ENCODE peak calls at places on chromosome 20, in four cellular contexts. One of them, this sample, is unnamed.
A peak's percentile ranks its signal among the peaks of the same experiment; 100 is the strongest.

GRCh38 chr20:38109657-38110524 is 55.2 kb downstream of the TGM2 start:
- DNase-seq in HFFc6: peak; percentile 96
- DNase-seq in AG09319: peak; percentile 98
- DNase-seq in WERI-Rb-1: no peak
- DNase-seq in this sample: peak; percentile 99

GRCh38 chr20:58102252-58102651 is 126.2 kb downstream of the ANKRD60 start:
- DNase-seq in HFFc6: peak; percentile 68
- DNase-seq in AG09319: no peak
- DNase-seq in WERI-Rb-1: no peak
- DNase-seq in this sample: peak; percentile 87

GRCh38 chr20:19453781-19454310 is 241.4 kb downstream of the SLC24A3 start:
- DNase-seq in HFFc6: no peak
- DNase-seq in AG09319: no peak
- DNase-seq in WERI-Rb-1: no peak
- DNase-seq in this sample: no peak

GRCh38 chr20:4592316-4593148 is 129.2 kb upstream of the PRND start:
- DNase-seq in HFFc6: peak; percentile 11
- DNase-seq in AG09319: no peak
- DNase-seq in WERI-Rb-1: peak; percentile 53
- DNase-seq in this sample: peak; percentile 33

GRCh38 chr20:50191566-50192363 is 1.1 kb downstream of the CEBPB start:
- DNase-seq in HFFc6: peak; percentile 24
- DNase-seq in AG09319: no peak
- DNase-seq in WERI-Rb-1: peak; percentile 51
- DNase-seq in this sample: peak; percentile 43

GRCh38 chr20:57682184-57683038 is 27.4 kb downstream of the PMEPA1 start:
- DNase-seq in HFFc6: no peak
- DNase-seq in AG09319: no peak
- DNase-seq in WERI-Rb-1: no peak
- DNase-seq in this sample: peak; percentile 30

GRCh38 chr20:64176548-64177419 is 12.5 kb downstream of the MYT1 start:
- DNase-seq in HFFc6: no peak
- DNase-seq in AG09319: no peak
- DNase-seq in WERI-Rb-1: no peak
- DNase-seq in this sample: no peak

GRCh38 chr20:32482251-32483220 is 102.6 kb downstream of the NOL4L start:
- DNase-seq in HFFc6: no peak
- DNase-seq in AG09319: no peak
- DNase-seq in WERI-Rb-1: peak; percentile 61
- DNase-seq in this sample: no peak

GRCh38 chr20:58908216-58908615 is 55.7 kb downstream of the GNAS start:
- DNase-seq in HFFc6: no peak
- DNase-seq in AG09319: no peak
- DNase-seq in WERI-Rb-1: no peak
- DNase-seq in this sample: no peak

GRCh38 chr20:6299451-6299850 is 176.6 kb upstream of the FERMT1 start:
- DNase-seq in HFFc6: no peak
- DNase-seq in AG09319: no peak
- DNase-seq in WERI-Rb-1: no peak
- DNase-seq in this sample: no peak

GRCh38 chr20:62437985-62438384 is 10.6 kb upstream of the RBBP8NL start:
- DNase-seq in HFFc6: no peak
- DNase-seq in AG09319: no peak
- DNase-seq in WERI-Rb-1: no peak
- DNase-seq in this sample: no peak

GRCh38 chr20:6057139-6057538 is 3.3 kb upstream of the LRRN4 start:
- DNase-seq in HFFc6: no peak
- DNase-seq in AG09319: no peak
- DNase-seq in WERI-Rb-1: no peak
- DNase-seq in this sample: no peak

GRCh38 chr20:50041238-50041915 is 58.6 kb downstream of the SNAI1 start:
- DNase-seq in HFFc6: no peak
- DNase-seq in AG09319: no peak
- DNase-seq in WERI-Rb-1: no peak
- DNase-seq in this sample: no peak

GRCh38 chr20:24672886-24673677 is 203.7 kb downstream of the SYNDIG1 start:
- DNase-seq in HFFc6: peak; percentile 97
- DNase-seq in AG09319: peak; percentile 70
- DNase-seq in WERI-Rb-1: no peak
- DNase-seq in this sample: peak; percentile 97

GRCh38 chr20:44784688-44785087 is 25.7 kb downstream of the RIMS4 start:
- DNase-seq in HFFc6: no peak
- DNase-seq in AG09319: no peak
- DNase-seq in WERI-Rb-1: no peak
- DNase-seq in this sample: no peak

GRCh38 chr20:44781791-44782190 is 28.6 kb downstream of the RIMS4 start:
- DNase-seq in HFFc6: no peak
- DNase-seq in AG09319: no peak
- DNase-seq in WERI-Rb-1: no peak
- DNase-seq in this sample: no peak

GRCh38 chr20:44788706-44789456 is 21.5 kb downstream of the RIMS4 start:
- DNase-seq in HFFc6: no peak
- DNase-seq in AG09319: no peak
- DNase-seq in WERI-Rb-1: no peak
- DNase-seq in this sample: no peak

GRCh38 chr20:44787299-44787698 is 23.0 kb downstream of the RIMS4 start:
- DNase-seq in HFFc6: no peak
- DNase-seq in AG09319: no peak
- DNase-seq in WERI-Rb-1: no peak
- DNase-seq in this sample: no peak

GRCh38 chr20:44785768-44786167 is 24.6 kb downstream of the RIMS4 start:
- DNase-seq in HFFc6: peak; percentile 12
- DNase-seq in AG09319: no peak
- DNase-seq in WERI-Rb-1: no peak
- DNase-seq in this sample: no peak
- TF ChIP-seq CTCF in HFFc6: no peak
- TF ChIP-seq CTCF in AG09319: no peak
- TF ChIP-seq CTCF in WERI-Rb-1: peak; percentile 19
- TF ChIP-seq CTCF in this sample: peak; percentile 5

GRCh38 chr20:10558635-10559187 is 115.1 kb downstream of the JAG1 start:
- DNase-seq in HFFc6: peak; percentile 92
- DNase-seq in AG09319: no peak
- DNase-seq in WERI-Rb-1: no peak
- DNase-seq in this sample: peak; percentile 84
- TF ChIP-seq CTCF in HFFc6: peak; percentile 53
- TF ChIP-seq CTCF in AG09319: peak; percentile 16
- TF ChIP-seq CTCF in WERI-Rb-1: no peak
- TF ChIP-seq CTCF in this sample: peak; percentile 44

DNA sequence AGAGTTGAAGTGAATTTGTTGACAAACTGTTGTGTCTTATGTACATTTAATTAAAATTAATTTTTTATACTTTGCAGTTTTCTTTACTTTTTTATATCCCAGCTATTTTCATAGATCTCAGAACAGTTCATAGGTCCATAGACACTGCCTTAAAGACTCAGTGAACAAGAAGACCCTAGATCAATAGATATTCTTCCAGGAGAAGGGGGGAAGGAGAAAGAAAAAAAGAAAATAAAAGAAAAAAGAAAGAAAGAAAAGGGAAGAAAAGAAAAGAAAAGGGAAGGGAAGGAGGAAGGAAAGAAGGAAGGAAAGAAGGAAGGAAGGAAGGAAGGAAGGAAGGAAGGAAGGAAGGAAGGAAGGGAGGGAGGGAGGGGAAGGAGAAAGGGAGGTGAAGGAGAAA is 130.8 kb downstream of the MAFB start:
- DNase-seq in HFFc6: no peak
- DNase-seq in AG09319: no peak
- DNase-seq in WERI-Rb-1: no peak
- DNase-seq in this sample: no peak
- TF ChIP-seq CTCF in HFFc6: no peak
- TF ChIP-seq CTCF in AG09319: no peak
- TF ChIP-seq CTCF in WERI-Rb-1: no peak
- TF ChIP-seq CTCF in this sample: no peak

GRCh38 chr20:61280217-61280980 is 28.3 kb downstream of the CDH4 start:
- DNase-seq in HFFc6: no peak
- DNase-seq in AG09319: no peak
- DNase-seq in WERI-Rb-1: no peak
- DNase-seq in this sample: no peak

GRCh38 chr20:61278296-61278695 is 26.2 kb downstream of the CDH4 start:
- DNase-seq in HFFc6: no peak
- DNase-seq in AG09319: no peak
- DNase-seq in WERI-Rb-1: no peak
- DNase-seq in this sample: no peak

GRCh38 chr20:61284752-61285151 is 32.7 kb downstream of the CDH4 start:
- DNase-seq in HFFc6: no peak
- DNase-seq in AG09319: no peak
- DNase-seq in WERI-Rb-1: no peak
- DNase-seq in this sample: no peak

GRCh38 chr20:61279621-61280150 is 27.6 kb downstream of the CDH4 start:
- DNase-seq in HFFc6: no peak
- DNase-seq in AG09319: no peak
- DNase-seq in WERI-Rb-1: no peak
- DNase-seq in this sample: no peak

DNA sequence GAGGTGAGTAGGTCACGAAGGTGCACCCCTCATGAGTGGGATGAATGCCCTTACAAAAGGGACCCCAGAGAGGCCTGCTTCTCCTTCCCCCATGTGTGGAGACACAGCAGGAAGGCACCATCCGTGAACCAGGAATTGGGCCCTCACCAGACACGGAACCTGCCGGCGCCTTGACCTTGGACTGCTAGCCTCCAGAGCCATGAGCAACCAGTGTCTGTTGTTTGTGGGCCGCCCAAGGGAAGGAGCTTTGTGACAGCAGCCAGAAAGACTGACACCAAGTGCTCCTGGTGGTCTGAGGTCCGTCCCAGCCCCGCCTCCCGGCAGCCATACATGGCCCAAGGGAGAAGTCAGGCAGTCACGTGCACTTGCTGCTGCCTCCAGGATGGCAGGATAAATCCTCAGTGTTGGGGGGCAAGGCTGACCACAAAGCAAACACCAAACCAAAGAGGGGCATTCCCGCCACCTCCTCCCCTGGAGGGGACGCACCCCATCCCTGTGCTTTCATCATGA is 29.3 kb downstream of the CDH4 start:
- DNase-seq in HFFc6: no peak
- DNase-seq in AG09319: no peak
- DNase-seq in WERI-Rb-1: no peak
- DNase-seq in this sample: no peak
- TF ChIP-seq CTCF in HFFc6: no peak
- TF ChIP-seq CTCF in AG09319: no peak
- TF ChIP-seq CTCF in WERI-Rb-1: no peak
- TF ChIP-seq CTCF in this sample: no peak

DNA sequence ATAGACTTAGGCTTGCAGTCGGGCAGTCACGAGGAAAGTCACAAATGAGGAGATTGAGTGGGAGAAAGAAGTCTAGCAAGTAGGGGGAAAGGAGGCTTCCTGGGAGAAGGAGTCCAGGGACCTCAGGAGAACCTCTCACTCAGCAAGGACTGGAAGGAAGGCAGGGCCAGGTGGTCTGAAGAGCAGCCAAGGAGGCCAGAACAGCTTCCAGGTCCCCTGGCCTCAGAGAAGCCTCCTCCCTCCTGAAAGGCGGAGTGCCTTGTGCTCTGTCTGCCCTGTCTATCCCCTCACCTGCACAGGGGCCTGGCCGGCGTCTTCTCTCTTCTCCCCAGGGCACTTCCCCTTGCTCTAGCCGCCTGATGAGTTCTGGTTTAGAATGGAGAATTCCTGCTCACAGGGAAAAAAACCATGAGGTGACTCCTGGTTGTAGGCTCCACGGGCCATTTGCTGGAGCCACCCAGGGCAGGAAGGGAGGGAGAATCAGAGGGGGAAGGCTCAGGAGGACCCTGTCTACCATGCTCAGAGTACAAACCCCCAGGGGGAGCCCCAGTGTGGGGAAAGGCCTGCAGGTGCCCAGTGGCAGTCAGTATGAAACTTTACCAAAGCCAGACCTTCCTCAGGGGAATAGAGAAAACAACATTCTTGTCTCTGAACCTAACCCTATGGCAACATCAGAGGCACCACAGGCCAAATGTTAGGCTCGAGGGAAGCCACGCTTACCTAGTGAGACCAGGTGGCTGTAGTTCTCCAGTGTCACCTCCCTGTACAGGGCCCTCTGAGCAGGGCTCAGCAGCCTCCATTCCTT is 11.2 kb downstream of the ZNF337 start:
- DNase-seq in HFFc6: no peak
- DNase-seq in AG09319: no peak
- DNase-seq in WERI-Rb-1: peak; percentile 42
- DNase-seq in this sample: no peak
- TF ChIP-seq CTCF in HFFc6: no peak
- TF ChIP-seq CTCF in AG09319: no peak
- TF ChIP-seq CTCF in WERI-Rb-1: peak; percentile 43
- TF ChIP-seq CTCF in this sample: no peak